ENCODE peak calls at places on chromosomes 3 and 15, in nine cellular contexts. L is stomach, M is ovary, U is A549, O is GM12878, G is K562, Y is sigmoid colon, H is transverse colon, X is tibial nerve. D is an unnamed sample.

GRCh38 chr15:29788433-29789034 is 33.7 kb downstream of the TJP1 start:
- DNase-seq in L (no peak), M (no peak), U (no peak), O (no peak), G (no peak), Y (no peak), H (no peak), X (no peak), D (no peak)

GRCh38 chr15:34616613-34617012 is 33.2 kb upstream of the GOLGA8B start:
- DNase-seq in L (no peak), M (no peak), U (peak; percentile 17), O (no peak), G (peak; percentile 60), Y (no peak), H (no peak), X (no peak), D (no peak)

GRCh38 chr15:26439681-26440080 is 333.2 kb downstream of the GABRB3 start:
- DNase-seq in L (no peak), M (no peak), U (no peak), O (no peak), G (no peak), Y (no peak), H (no peak), X (no peak), D (no peak)

GRCh38 chr3:179036226-179036625 is 35.4 kb downstream of the ZMAT3 start:
- DNase-seq in L (no peak), M (no peak), U (no peak), O (no peak), G (no peak), Y (no peak), H (no peak), X (no peak), D (no peak)

GRCh38 chr3:27813255-27813654 is 91.1 kb upstream of the EOMES start:
- DNase-seq in L (no peak), M (no peak), U (no peak), O (no peak), G (no peak), Y (no peak), H (no peak), X (no peak), D (no peak)

GRCh38 chr15:37135225-37135624 is 34.9 kb upstream of the MEIS2 start:
- DNase-seq in L (no peak), M (no peak), U (no peak), O (no peak), G (peak; percentile 16), Y (no peak), H (no peak), X (no peak), D (no peak)

GRCh38 chr3:22934973-22935372 is 268.2 kb upstream of the UBE2E2 start:
- DNase-seq in L (no peak), M (no peak), U (no peak), O (no peak), G (no peak), Y (no peak), H (no peak), X (no peak), D (no peak)

GRCh38 chr3:39166932-39167532 is 13.6 kb upstream of the CSRNP1 start:
- DNase-seq in L (peak; percentile 52), M (no peak), U (no peak), O (no peak), G (no peak), Y (peak; percentile 78), H (no peak), X (no peak), D (no peak)

GRCh38 chr3:169772530-169772950 is 656 bp upstream of the MYNN start:
- DNase-seq in L (peak; percentile 76), M (peak; percentile 81), U (peak; percentile 56), O (peak; percentile 59), G (peak; percentile 61), Y (peak; percentile 91), H (peak; percentile 78), X (peak; percentile 50), D (peak; percentile 78)

GRCh38 chr3:61663728-61664492 is 102.5 kb downstream of the PTPRG start:
- DNase-seq in L (no peak), M (no peak), U (peak; percentile 21), O (no peak), G (no peak), Y (no peak), H (no peak), X (no peak), D (no peak)

GRCh38 chr15:39127151-39127815 is 453.6 kb upstream of the THBS1 start:
- DNase-seq in L (no peak), M (no peak), U (no peak), O (no peak), G (peak; percentile 14), Y (no peak), H (no peak), X (no peak), D (no peak)

GRCh38 chr15:94844533-94845390 is 613.4 kb downstream of the MCTP2 start:
- DNase-seq in L (peak; percentile 82), M (peak; percentile 73), U (no peak), O (no peak), G (peak; percentile 92), Y (peak; percentile 79), H (peak; percentile 91), X (peak; percentile 41), D (peak; percentile 91)

GRCh38 chr3:136989781-136990524 is 32.2 kb downstream of the IL20RB start:
- DNase-seq in L (no peak), M (no peak), U (no peak), O (no peak), G (no peak), Y (no peak), H (peak; percentile 35), X (no peak), D (no peak)

GRCh38 chr3:136994772-136995516 is 37.2 kb downstream of the IL20RB start:
- DNase-seq in L (peak; percentile 89), M (peak; percentile 82), U (no peak), O (no peak), G (no peak), Y (peak; percentile 93), H (peak; percentile 92), X (peak; percentile 84), D (no peak)

GRCh38 chr3:136988651-136989050 is 30.9 kb downstream of the IL20RB start:
- DNase-seq in L (no peak), M (no peak), U (no peak), O (no peak), G (no peak), Y (no peak), H (no peak), X (no peak), D (no peak)

GRCh38 chr3:136992091-136992490 is 34.3 kb downstream of the IL20RB start:
- DNase-seq in L (no peak), M (no peak), U (no peak), O (no peak), G (no peak), Y (no peak), H (no peak), X (no peak), D (no peak)

GRCh38 chr3:136990826-136991225 is 33.0 kb downstream of the IL20RB start:
- DNase-seq in L (no peak), M (no peak), U (no peak), O (no peak), G (no peak), Y (no peak), H (no peak), X (no peak), D (no peak)
- TF ChIP-seq EP300 in L (no peak), M (no peak), U (no peak), O (no peak), G (no peak), Y (no peak), H (no peak), X (no peak), D (no peak)

DNA sequence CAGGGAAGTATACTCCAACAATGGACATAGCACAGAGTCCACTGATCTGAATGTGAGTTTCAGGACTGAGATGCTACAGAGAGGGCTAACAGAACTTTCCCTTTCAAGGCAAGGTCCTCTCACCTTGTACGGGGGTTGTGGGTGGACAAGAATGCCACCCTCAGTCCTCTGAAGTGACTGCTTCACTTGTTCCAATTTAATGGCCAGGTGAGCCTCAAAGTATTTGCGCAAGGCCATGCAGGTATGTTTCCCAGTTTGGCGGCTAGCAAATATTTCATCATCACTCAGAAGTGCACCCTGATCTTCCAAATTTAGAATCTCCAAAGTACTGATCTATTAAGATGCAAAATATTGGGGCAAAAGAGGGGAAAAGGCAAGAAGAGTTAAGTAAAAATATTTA is 38.1 kb downstream of the RBM15B start:
- DNase-seq in L (no peak), M (no peak), U (no peak), O (no peak), G (no peak), Y (no peak), H (no peak), X (no peak), D (peak; percentile 53)
- H3K4me3 ChIP-seq in L (no peak overlapping the region), M (no peak overlapping the region), U (no peak overlapping the region), O (no peak overlapping the region), G (no peak overlapping the region), Y (no peak overlapping the region), H (no peak overlapping the region), X (no peak overlapping the region), D (no peak overlapping the region)

GRCh38 chr3:172629470-172629869 is 81.4 kb downstream of the NCEH1 start:
- DNase-seq in L (no peak), M (no peak), U (no peak), O (no peak), G (no peak), Y (no peak), H (no peak), X (no peak), D (no peak)
- TF ChIP-seq EP300 in L (no peak), M (no peak), U (no peak), O (no peak), G (no peak), Y (no peak), H (no peak), X (no peak), D (no peak)

GRCh38 chr3:197154-197855 is 742 bp downstream of the CHL1 start:
- DNase-seq in L (no peak), M (peak; percentile 59), U (peak; percentile 7), O (no peak), G (no peak), Y (peak; percentile 66), H (no peak), X (no peak), D (peak; percentile 89)

GRCh38 chr3:194006-194405 is 2.6 kb upstream of the CHL1 start:
- DNase-seq in L (no peak), M (no peak), U (no peak), O (no peak), G (no peak), Y (no peak), H (no peak), X (no peak), D (no peak)

GRCh38 chr3:194421-194820 is 2.1 kb upstream of the CHL1 start:
- DNase-seq in L (no peak), M (no peak), U (no peak), O (no peak), G (no peak), Y (no peak), H (no peak), X (no peak), D (no peak)

GRCh38 chr3:196322-197153 is at the start of gene CHL1:
- DNase-seq in L (no peak), M (peak; percentile 28), U (no peak), O (no peak), G (no peak), Y (peak; percentile 64), H (no peak), X (no peak), D (peak; percentile 85)

DNA sequence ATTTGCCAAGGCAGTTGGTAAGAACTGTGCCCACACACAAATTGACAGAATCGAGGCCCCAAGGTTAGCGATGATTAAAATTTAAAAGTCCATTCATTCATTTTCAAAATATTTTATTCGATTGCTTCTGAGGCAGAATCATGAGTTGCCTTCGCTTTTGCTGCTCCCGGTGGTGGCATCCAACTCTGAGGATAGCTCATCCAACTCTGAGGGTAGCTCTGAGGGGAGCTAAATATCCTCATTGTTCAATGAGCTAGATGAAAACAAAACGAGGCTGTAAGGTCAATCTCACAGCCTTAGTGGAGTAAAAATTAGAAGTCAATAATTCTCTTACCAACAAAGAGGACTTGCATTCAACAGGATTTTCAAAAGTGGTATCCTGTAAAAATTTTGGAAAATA is 901 bp upstream of the CHL1 start:
- DNase-seq in L (no peak), M (no peak), U (no peak), O (no peak), G (no peak), Y (no peak), H (no peak), X (no peak), D (no peak)
- H3K4me3 ChIP-seq in L (no peak overlapping the region), M (no peak overlapping the region), U (no peak overlapping the region), O (no peak overlapping the region), G (no peak overlapping the region), Y (peak overlapping the region; percentile 58), H (no peak overlapping the region), X (peak overlapping the region; percentile 4), D (no peak overlapping the region)